ENCODE peak calls at places on chromosomes 4 and X, in nine cellular contexts. L is small intestine; N is stimulated activated CD4-positive, alpha-beta T cell treated with anti-CD3 and anti-CD28 coated beads, Interleukin-1b, Interleukin-23, amount 100 ng/mL, for 48 hours; G is astrocyte of the spinal cord; S is neural crest cell; O is hepatic stellate cell; X is uterus; Y is nephron progenitor cell; H is GM23248. A is an unnamed sample.

GRCh38 chr4:181202249-181202648 is 1041.0 kb upstream of the TENM3 start:
- DNase-seq in L (no peak), N (no peak), G (no peak), S (peak; percentile 26), O (no peak), X (no peak), Y (no peak), H (no peak), A (no peak)

GRCh38 chr4:98794565-98795205 is 134.2 kb downstream of the EIF4E start:
- DNase-seq in L (no peak), N (peak; percentile 68), G (peak; percentile 54), S (no peak), O (no peak), X (no peak), Y (no peak), H (peak; percentile 70), A (no peak)

GRCh38 chr4:155442267-155443105 is 65.7 kb upstream of the MAP9 start:
- DNase-seq in L (peak; percentile 62), N (peak; percentile 35), G (peak; percentile 76), S (peak; percentile 78), O (peak; percentile 41), X (peak; percentile 86), Y (peak; percentile 86), H (peak; percentile 70), A (peak; percentile 81)

GRCh38 chr4:38090450-38091246 is 130.4 kb downstream of the PTTG2 start:
- DNase-seq in L (no peak), N (no peak), G (no peak), S (no peak), O (no peak), X (no peak), Y (no peak), H (no peak), A (no peak)

GRCh38 chr4:44157611-44158277 is 290.9 kb downstream of the KCTD8 start:
- DNase-seq in L (no peak), N (no peak), G (peak; percentile 68), S (no peak), O (no peak), X (no peak), Y (no peak), H (peak; percentile 2), A (no peak)

GRCh38 chr4:112889619-112890294 is 159.7 kb upstream of the ANK2 start:
- DNase-seq in L (no peak), N (no peak), G (peak; percentile 61), S (no peak), O (no peak), X (no peak), Y (no peak), H (peak; percentile 82), A (no peak)

GRCh38 chr4:54879576-54879975 is 221.8 kb downstream of the KIT start:
- DNase-seq in L (no peak), N (no peak), G (peak; percentile 81), S (no peak), O (peak; percentile 59), X (no peak), Y (no peak), H (peak; percentile 71), A (no peak)

GRCh38 chrX:77899081-77899828 is at the start of gene COX7B:
- DNase-seq in L (peak; percentile 95), N (peak; percentile 67), G (peak; percentile 97), S (peak; percentile 41), O (peak; percentile 72), X (peak; percentile 56), Y (peak; percentile 60), H (peak; percentile 94), A (peak; percentile 75)

GRCh38 chr4:40916880-40917279 is 167.1 kb downstream of the NSUN7 start:
- DNase-seq in L (peak; percentile 42), N (peak; percentile 62), G (no peak), S (peak; percentile 14), O (no peak), X (no peak), Y (peak; percentile 36), H (peak; percentile 57), A (peak; percentile 51)

GRCh38 chrX:154409222-154409871 is at the start of gene DNASE1L1:
- DNase-seq in L (peak; percentile 82), N (no peak), G (peak; percentile 91), S (no peak), O (no peak), X (peak; percentile 79), Y (peak; percentile 77), H (peak; percentile 91), A (peak; percentile 95)

GRCh38 chr4:148068065-148068911 is 336.4 kb downstream of the ARHGAP10 start:
- DNase-seq in L (no peak), N (no peak), G (no peak), S (no peak), O (no peak), X (no peak), Y (no peak), H (no peak), A (no peak)

GRCh38 chrX:74613350-74614192 is 853 bp downstream of the RLIM start:
- DNase-seq in L (peak; percentile 10), N (no peak), G (peak; percentile 32), S (no peak), O (peak; percentile 20), X (no peak), Y (peak; percentile 2), H (peak; percentile 68), A (peak; percentile 11)

GRCh38 chrX:17535229-17535628 is 160.2 kb downstream of the NHS start:
- DNase-seq in L (peak; percentile 22), N (peak; percentile 41), G (no peak), S (peak; percentile 28), O (peak; percentile 21), X (no peak), Y (no peak), H (peak; percentile 29), A (peak; percentile 35)

GRCh38 chr4:15945516-15945915 is 7.0 kb upstream of the FGFBP1 start:
- DNase-seq in L (no peak), N (no peak), G (no peak), S (no peak), O (no peak), X (no peak), Y (no peak), H (no peak), A (no peak)

GRCh38 chr4:38815879-38816782 is 11.5 kb upstream of the TLR1 start:
- DNase-seq in L (peak; percentile 19), N (no peak), G (no peak), S (no peak), O (no peak), X (no peak), Y (no peak), H (no peak), A (no peak)

GRCh38 chr4:152118819-152119553 is 358.2 kb upstream of the GATB start:
- DNase-seq in L (no peak), N (no peak), G (no peak), S (no peak), O (no peak), X (no peak), Y (no peak), H (no peak), A (no peak)

GRCh38 chr4:10088135-10089010 is 28.2 kb downstream of the WDR1 start:
- DNase-seq in L (no peak), N (no peak), G (no peak), S (no peak), O (no peak), X (no peak), Y (no peak), H (no peak), A (no peak)

GRCh38 chr4:184255361-184255760 is 37.7 kb upstream of the ENPP6 start:
- DNase-seq in L (no peak), N (no peak), G (no peak), S (peak; percentile 12), O (no peak), X (no peak), Y (no peak), H (no peak), A (no peak)

GRCh38 chrX:38055170-38055847 is 49.0 kb downstream of the SYTL5 start:
- DNase-seq in L (no peak), N (no peak), G (peak; percentile 62), S (no peak), O (peak; percentile 2), X (no peak), Y (no peak), H (peak; percentile 43), A (no peak)

GRCh38 chrX:70313503-70313902 is 23.6 kb downstream of the KIF4A start:
- DNase-seq in L (no peak), N (no peak), G (peak; percentile 50), S (no peak), O (no peak), X (no peak), Y (no peak), H (peak; percentile 28), A (no peak)

GRCh38 chrX:131783555-131784338 is 239.4 kb upstream of the STK26 start:
- DNase-seq in L (no peak), N (no peak), G (peak; percentile 92), S (no peak), O (no peak), X (peak; percentile 78), Y (no peak), H (no peak), A (no peak)

GRCh38 chr4:14850374-14851097 is 151.7 kb upstream of the CPEB2 start:
- DNase-seq in L (no peak), N (no peak), G (no peak), S (no peak), O (no peak), X (no peak), Y (no peak), H (no peak), A (no peak)

GRCh38 chrX:39476596-39476995 is 621.2 kb downstream of the BCOR start:
- DNase-seq in L (no peak), N (no peak), G (no peak), S (no peak), O (no peak), X (no peak), Y (peak; percentile 25), H (peak; percentile 36), A (no peak)

GRCh38 chr4:1595789-1596325 is 88.3 kb downstream of the FAM53A start:
- DNase-seq in L (no peak), N (no peak), G (no peak), S (no peak), O (no peak), X (no peak), Y (no peak), H (no peak), A (no peak)

GRCh38 chrX:144219035-144219434 is 335.2 kb downstream of the UBE2NL start:
- DNase-seq in L (no peak), N (no peak), G (no peak), S (no peak), O (no peak), X (no peak), Y (peak; percentile 3), H (peak; percentile 27), A (no peak)

GRCh38 chrX:109863811-109864210 is 130.8 kb upstream of the ACSL4 start:
- DNase-seq in L (no peak), N (no peak), G (no peak), S (no peak), O (no peak), X (no peak), Y (no peak), H (no peak), A (no peak)

GRCh38 chrX:2829066-2829430 is 318 bp downstream of the GYG2 start:
- DNase-seq in L (no peak), N (no peak), G (no peak), S (peak; percentile 48), O (no peak), X (no peak), Y (peak; percentile 80), H (no peak), A (no peak)

GRCh38 chrX:3142259-3143042 is 101.2 kb downstream of the ARSF start:
- DNase-seq in L (no peak), N (no peak), G (no peak), S (no peak), O (no peak), X (no peak), Y (no peak), H (no peak), A (no peak)

GRCh38 chrX:21800344-21800770 is 39.1 kb upstream of the MBTPS2 start:
- DNase-seq in L (no peak), N (no peak), G (peak; percentile 49), S (no peak), O (no peak), X (no peak), Y (no peak), H (peak; percentile 14), A (no peak)

GRCh38 chrX:109537324-109537665 is 651 bp downstream of the NXT2 start:
- DNase-seq in L (peak; percentile 68), N (no peak), G (no peak), S (no peak), O (no peak), X (no peak), Y (no peak), H (peak; percentile 72), A (peak; percentile 59)

GRCh38 chr4:146245899-146246298 is 31.6 kb downstream of the REELD1 start:
- DNase-seq in L (no peak), N (peak; percentile 21), G (no peak), S (no peak), O (no peak), X (no peak), Y (no peak), H (peak; percentile 47), A (no peak)

A was measured in Calu3.